ENCODE peak calls at places on chromosomes 3 and 15, in four cellular contexts. One of them, this sample, is unnamed. For H3K4me1, the result is how much of the 10 kb centered on the place peaks cover.

GRCh38 chr3:101873619-101874018 is 24.3 kb downstream of the NFKBIZ start:
- DNase-seq in right lobe of liver: no peak
- DNase-seq in tibial nerve: no peak
- DNase-seq in body of pancreas: no peak
- DNase-seq in this sample: no peak

GRCh38 chr3:128226794-128227399 is 73.6 kb downstream of the EEFSEC start:
- DNase-seq in right lobe of liver: peak
- DNase-seq in tibial nerve: no peak
- DNase-seq in body of pancreas: peak
- DNase-seq in this sample: no peak

GRCh38 chr15:55588070-55588817 is at the start of gene PYGO1:
- DNase-seq in right lobe of liver: peak
- DNase-seq in tibial nerve: peak
- DNase-seq in body of pancreas: peak
- DNase-seq in this sample: peak

GRCh38 chr15:71109130-71109529 is 6.1 kb upstream of the THSD4 start:
- DNase-seq in right lobe of liver: no peak
- DNase-seq in tibial nerve: no peak
- DNase-seq in body of pancreas: no peak
- DNase-seq in this sample: no peak

GRCh38 chr15:66798426-66799061 is 96.5 kb downstream of the SMAD6 start:
- DNase-seq in right lobe of liver: no peak
- DNase-seq in tibial nerve: no peak
- DNase-seq in body of pancreas: no peak
- DNase-seq in this sample: no peak

GRCh38 chr15:63765338-63765737 is 68.4 kb downstream of the HERC1 start:
- DNase-seq in right lobe of liver: no peak
- DNase-seq in tibial nerve: no peak
- DNase-seq in body of pancreas: no peak
- DNase-seq in this sample: no peak

GRCh38 chr3:15241341-15241740 is 35.3 kb downstream of the CAPN7 start:
- DNase-seq in right lobe of liver: no peak
- DNase-seq in tibial nerve: no peak
- DNase-seq in body of pancreas: no peak
- DNase-seq in this sample: peak

GRCh38 chr3:112888388-112889085 is 41.9 kb upstream of the CD200R1L start:
- DNase-seq in right lobe of liver: no peak
- DNase-seq in tibial nerve: no peak
- DNase-seq in body of pancreas: no peak
- DNase-seq in this sample: no peak

GRCh38 chr15:63599401-63600000 is 2.3 kb downstream of the FBXL22 start:
- DNase-seq in right lobe of liver: peak
- DNase-seq in tibial nerve: no peak
- DNase-seq in body of pancreas: peak
- DNase-seq in this sample: peak

GRCh38 chr3:135176881-135177280 is 381.8 kb downstream of the EPHB1 start:
- DNase-seq in right lobe of liver: no peak
- DNase-seq in tibial nerve: no peak
- DNase-seq in body of pancreas: no peak
- DNase-seq in this sample: no peak

GRCh38 chr3:39501982-39502837 is 34.7 kb downstream of the MOBP start:
- DNase-seq in right lobe of liver: no peak
- DNase-seq in tibial nerve: no peak
- DNase-seq in body of pancreas: no peak
- DNase-seq in this sample: peak

GRCh38 chr3:186849392-186849975 is 7.0 kb downstream of the ADIPOQ start:
- DNase-seq in right lobe of liver: no peak
- DNase-seq in tibial nerve: no peak
- DNase-seq in body of pancreas: no peak
- DNase-seq in this sample: no peak

GRCh38 chr15:58357529-58358476 is 74.0 kb upstream of the LIPC start:
- DNase-seq in right lobe of liver: no peak
- DNase-seq in tibial nerve: no peak
- DNase-seq in body of pancreas: no peak
- DNase-seq in this sample: no peak

GRCh38 chr3:182969277-182969676 is 11.1 kb downstream of the DCUN1D1 start:
- DNase-seq in right lobe of liver: no peak
- DNase-seq in tibial nerve: no peak
- DNase-seq in body of pancreas: no peak
- DNase-seq in this sample: no peak

GRCh38 chr3:176359211-176359610 is 838.1 kb downstream of the TBL1XR1 start:
- DNase-seq in right lobe of liver: no peak
- DNase-seq in tibial nerve: no peak
- DNase-seq in body of pancreas: no peak
- DNase-seq in this sample: no peak

GRCh38 chr15:71296032-71296686 is 180.9 kb downstream of the THSD4 start:
- DNase-seq in right lobe of liver: no peak
- DNase-seq in tibial nerve: no peak
- DNase-seq in body of pancreas: no peak
- DNase-seq in this sample: no peak

GRCh38 chr3:189605717-189606116 is 25.5 kb upstream of the TP63 start:
- DNase-seq in right lobe of liver: no peak
- DNase-seq in tibial nerve: no peak
- DNase-seq in body of pancreas: no peak
- DNase-seq in this sample: no peak

GRCh38 chr3:178140491-178140890 is 395.7 kb upstream of the KCNMB2 start:
- DNase-seq in right lobe of liver: no peak
- DNase-seq in tibial nerve: no peak
- DNase-seq in body of pancreas: no peak
- DNase-seq in this sample: no peak

GRCh38 chr3:123069021-123069381 is 2.2 kb downstream of the PDIA5 start:
- DNase-seq in right lobe of liver: peak
- DNase-seq in tibial nerve: no peak
- DNase-seq in body of pancreas: peak
- DNase-seq in this sample: no peak

GRCh38 chr15:45468294-45468693 is 54.3 kb downstream of the SLC30A4 start:
- DNase-seq in right lobe of liver: no peak
- DNase-seq in tibial nerve: no peak
- DNase-seq in body of pancreas: no peak
- DNase-seq in this sample: no peak

GRCh38 chr3:171348121-171348520 is 112.1 kb downstream of the TNIK start:
- DNase-seq in right lobe of liver: no peak
- DNase-seq in tibial nerve: no peak
- DNase-seq in body of pancreas: no peak
- DNase-seq in this sample: no peak

GRCh38 chr3:161171639-161172552 is 49.2 kb upstream of the NMD3 start:
- DNase-seq in right lobe of liver: no peak
- DNase-seq in tibial nerve: no peak
- DNase-seq in body of pancreas: no peak
- DNase-seq in this sample: no peak

GRCh38 chr3:155019576-155019975 is 60.5 kb upstream of the MME start:
- DNase-seq in right lobe of liver: no peak
- DNase-seq in tibial nerve: no peak
- DNase-seq in body of pancreas: no peak
- DNase-seq in this sample: no peak

GRCh38 chr3:184679056-184679502 is 32.8 kb downstream of the MAGEF1 start:
- DNase-seq in right lobe of liver: no peak
- DNase-seq in tibial nerve: no peak
- DNase-seq in body of pancreas: no peak
- DNase-seq in this sample: no peak

GRCh38 chr15:79185199-79185598 is 94.6 kb upstream of the RASGRF1 start:
- DNase-seq in right lobe of liver: no peak
- DNase-seq in tibial nerve: no peak
- DNase-seq in body of pancreas: no peak
- DNase-seq in this sample: no peak

GRCh38 chr3:195908439-195909293 is at the start of gene TNK2:
- DNase-seq in right lobe of liver: peak
- DNase-seq in tibial nerve: no peak
- DNase-seq in body of pancreas: no peak
- DNase-seq in this sample: peak

GRCh38 chr3:119973276-119973675 is 121.0 kb downstream of the GSK3B start:
- DNase-seq in right lobe of liver: no peak
- DNase-seq in tibial nerve: no peak
- DNase-seq in body of pancreas: no peak
- DNase-seq in this sample: no peak

GRCh38 chr3:33171580-33171979 is 47.0 kb downstream of the SUSD5 start:
- DNase-seq in right lobe of liver: no peak
- DNase-seq in tibial nerve: no peak
- DNase-seq in body of pancreas: no peak
- DNase-seq in this sample: no peak

GRCh38 chr15:92531406-92531805 is 124.2 kb downstream of the FAM174B start:
- DNase-seq in right lobe of liver: no peak
- DNase-seq in tibial nerve: no peak
- DNase-seq in body of pancreas: no peak
- DNase-seq in this sample: no peak

GRCh38 chr15:31091531-31091930 is 10.0 kb downstream of the TRPM1 start:
- DNase-seq in right lobe of liver: no peak
- DNase-seq in tibial nerve: no peak
- DNase-seq in body of pancreas: no peak
- DNase-seq in this sample: no peak

GRCh38 chr3:14547693-14548092 is 7.6 kb upstream of the GRIP2 start:
- DNase-seq in right lobe of liver: no peak
- DNase-seq in tibial nerve: no peak
- DNase-seq in body of pancreas: no peak
- DNase-seq in this sample: no peak

GRCh38 chr3:167743799-167744198 is 8.3 kb downstream of the SERPINI1 start:
- DNase-seq in right lobe of liver: no peak
- DNase-seq in tibial nerve: no peak
- DNase-seq in body of pancreas: no peak
- DNase-seq in this sample: no peak

GRCh38 chr3:193407156-193407555 is 28.6 kb upstream of the ATP13A5 start:
- DNase-seq in right lobe of liver: no peak
- DNase-seq in tibial nerve: no peak
- DNase-seq in body of pancreas: no peak
- DNase-seq in this sample: no peak

GRCh38 chr15:45642203-45642932 is 7.5 kb downstream of the SQOR start:
- DNase-seq in right lobe of liver: no peak
- DNase-seq in tibial nerve: no peak
- DNase-seq in body of pancreas: no peak
- DNase-seq in this sample: no peak

DNA sequence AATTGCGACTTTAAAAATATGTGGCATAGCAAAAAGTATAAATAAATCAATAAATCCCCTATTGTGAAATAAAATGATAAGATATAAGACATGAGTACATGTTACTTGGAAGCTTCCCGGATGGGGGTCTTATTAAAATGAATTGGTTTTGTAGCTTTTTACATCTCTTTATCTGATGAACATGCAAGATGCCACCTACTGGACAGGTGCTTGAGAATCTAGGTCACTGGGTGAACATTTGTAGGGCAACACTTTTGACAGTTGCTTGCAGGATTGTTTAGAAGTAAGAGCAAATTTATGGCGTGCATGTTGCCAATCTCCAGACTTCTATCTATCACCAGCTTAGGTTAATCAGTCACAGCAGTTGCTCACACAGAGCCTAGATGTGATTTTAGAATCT is 362.7 kb upstream of the SUCLG2 start:
- DNase-seq in right lobe of liver: no peak
- DNase-seq in tibial nerve: no peak
- DNase-seq in body of pancreas: no peak
- DNase-seq in this sample: no peak
- TF ChIP-seq CTCF in right lobe of liver: peak
- TF ChIP-seq CTCF in tibial nerve: no peak
- TF ChIP-seq CTCF in body of pancreas: no peak
- TF ChIP-seq CTCF in this sample: no peak

GRCh38 chr3:142104763-142105162 is 44.6 kb downstream of the TFDP2 start:
- DNase-seq in right lobe of liver: no peak
- DNase-seq in tibial nerve: no peak
- DNase-seq in body of pancreas: no peak
- DNase-seq in this sample: no peak

GRCh38 chr3:142106536-142106935 is 42.8 kb downstream of the TFDP2 start:
- DNase-seq in right lobe of liver: no peak
- DNase-seq in tibial nerve: no peak
- DNase-seq in body of pancreas: no peak
- DNase-seq in this sample: no peak

GRCh38 chr3:142105991-142106390 is 43.4 kb downstream of the TFDP2 start:
- DNase-seq in right lobe of liver: no peak
- DNase-seq in tibial nerve: no peak
- DNase-seq in body of pancreas: no peak
- DNase-seq in this sample: no peak
- H3K4me1 ChIP-seq in right lobe of liver: under half
- H3K4me1 ChIP-seq in tibial nerve: under half
- H3K4me1 ChIP-seq in body of pancreas: under half
- H3K4me1 ChIP-seq in this sample: under half

GRCh38 chr3:45592405-45592804 is 2.1 kb upstream of the LIMD1 start:
- DNase-seq in right lobe of liver: no peak
- DNase-seq in tibial nerve: no peak
- DNase-seq in body of pancreas: no peak
- DNase-seq in this sample: no peak

GRCh38 chr3:45595364-45596154 is 1.0 kb downstream of the LIMD1 start:
- DNase-seq in right lobe of liver: peak
- DNase-seq in tibial nerve: peak
- DNase-seq in body of pancreas: peak
- DNase-seq in this sample: peak

GRCh38 chr3:45592830-45593707 is 1.5 kb upstream of the LIMD1 start:
- DNase-seq in right lobe of liver: peak
- DNase-seq in tibial nerve: peak
- DNase-seq in body of pancreas: peak
- DNase-seq in this sample: peak

GRCh38 chr3:45596290-45596791 is 1.8 kb downstream of the LIMD1 start:
- DNase-seq in right lobe of liver: no peak
- DNase-seq in tibial nerve: no peak
- DNase-seq in body of pancreas: no peak
- DNase-seq in this sample: no peak

GRCh38 chr3:45593708-45594601 is 596 bp upstream of the LIMD1 start:
- DNase-seq in right lobe of liver: peak
- DNase-seq in tibial nerve: peak
- DNase-seq in body of pancreas: peak
- DNase-seq in this sample: peak
- TF ChIP-seq POLR2A in right lobe of liver: peak
- TF ChIP-seq POLR2A in tibial nerve: peak
- TF ChIP-seq POLR2A in body of pancreas: peak
- TF ChIP-seq POLR2A in this sample: no peak

DNA sequence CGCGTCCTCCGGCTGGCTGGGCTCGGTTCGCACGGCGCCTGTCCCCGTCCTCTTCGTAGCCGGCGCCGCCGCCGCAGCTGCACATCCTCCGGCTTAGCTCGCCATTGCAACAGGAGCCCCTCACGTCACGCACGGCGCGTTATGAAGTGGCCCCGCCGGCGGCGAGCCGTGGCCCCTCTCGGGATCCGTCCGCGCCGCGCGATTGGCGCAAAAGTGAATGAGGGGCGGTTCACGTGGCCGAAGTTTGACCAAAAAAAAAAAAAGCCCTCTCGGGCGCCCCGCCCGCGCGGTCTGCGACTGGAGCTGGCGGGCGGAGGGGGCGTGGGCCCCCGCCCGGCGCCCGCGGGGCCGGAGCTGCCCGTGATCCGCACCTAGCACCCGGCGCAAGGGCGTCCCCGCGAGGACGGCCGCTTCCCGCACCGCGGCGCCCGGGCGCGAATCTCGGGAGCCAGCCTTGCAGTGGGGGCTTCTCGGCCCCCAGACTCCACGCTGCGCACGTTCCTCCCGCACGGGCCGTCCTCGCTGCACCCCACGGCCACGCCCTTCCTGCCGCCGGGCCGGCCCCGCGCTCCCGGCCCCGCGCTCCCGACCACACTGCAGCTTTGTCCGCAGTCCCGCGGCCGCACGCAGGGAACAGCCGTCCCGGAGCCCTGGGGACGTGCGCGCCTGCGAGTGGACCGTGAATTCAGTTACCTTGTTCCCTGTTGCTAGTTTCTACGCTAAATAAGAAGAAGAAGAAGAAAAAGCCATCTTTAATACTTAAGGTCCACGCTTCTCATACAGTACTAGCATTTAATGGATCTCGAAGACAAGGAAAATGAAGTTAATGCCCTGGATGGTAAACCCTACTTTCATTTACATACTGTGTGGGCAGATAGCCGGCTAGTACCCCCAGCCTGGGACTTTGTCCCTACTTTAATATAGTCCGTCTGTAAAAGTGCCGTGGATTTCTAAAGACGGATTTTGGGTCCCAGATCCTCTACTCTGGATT is at the start of gene CHSY1:
- DNase-seq in right lobe of liver: peak
- DNase-seq in tibial nerve: peak
- DNase-seq in body of pancreas: peak
- DNase-seq in this sample: peak
- TF ChIP-seq CTCF in right lobe of liver: no peak
- TF ChIP-seq CTCF in tibial nerve: peak
- TF ChIP-seq CTCF in body of pancreas: no peak
- TF ChIP-seq CTCF in this sample: peak

This sample was measured in ovary.